ENCODE peak calls at places on chromosomes 13 and 19, in five cellular contexts. L is CD4-positive, alpha-beta T cell; N is activated effector memory CD4-positive, alpha-beta T cell treated with Interleukin-2 at 50 U/mL for 16 hours; T is amniotic stem cell; H is psoas muscle. P is an unnamed sample.

GRCh38 chr19:10412257-10412977 is 7.9 kb upstream of the PDE4A start:
- DNase-seq in L (no peak), N (no peak), T (no peak), H (no peak), P (no peak)

GRCh38 chr13:111315347-111315995 is 5.0 kb upstream of the TEX29 start:
- DNase-seq in L (no peak), N (no peak), T (no peak), H (no peak), P (no peak)

GRCh38 chr19:3944018-3944721 is 11.3 kb downstream of the NMRK2 start:
- DNase-seq in L (no peak), N (no peak), T (no peak), H (no peak), P (no peak)

GRCh38 chr13:20495087-20496023 is 30.3 kb downstream of the CRYL1 start:
- DNase-seq in L (peak; percentile 31), N (peak; percentile 7), T (no peak), H (no peak), P (peak; percentile 68)

GRCh38 chr19:46635920-46636761 is at the start of gene GNG8:
- DNase-seq in L (peak; percentile 39), N (no peak), T (no peak), H (no peak), P (no peak)

GRCh38 chr13:25347156-25347555 is 24.6 kb upstream of the ATP8A2 start:
- DNase-seq in L (no peak), N (no peak), T (no peak), H (no peak), P (no peak)

GRCh38 chr13:40452038-40452666 is 214.3 kb downstream of the FOXO1 start:
- DNase-seq in L (no peak), N (no peak), T (no peak), H (no peak), P (no peak)

GRCh38 chr19:41993612-41994483 is at the start of gene ATP1A3:
- DNase-seq in L (peak; percentile 60), N (peak; percentile 48), T (no peak), H (no peak), P (peak; percentile 40)

GRCh38 chr13:21395953-21396352 is 63.1 kb downstream of the ZDHHC20 start:
- DNase-seq in L (peak; percentile 18), N (no peak), T (no peak), H (no peak), P (no peak)

GRCh38 chr13:53351040-53351439 is 322.4 kb downstream of the OLFM4 start:
- DNase-seq in L (no peak), N (no peak), T (no peak), H (no peak), P (no peak)

GRCh38 chr19:32191921-32192320 is 153.5 kb upstream of the ZNF507 start:
- DNase-seq in L (no peak), N (no peak), T (no peak), H (no peak), P (no peak)

GRCh38 chr19:38434549-38435051 is 1.1 kb downstream of the RYR1 start:
- DNase-seq in L (no peak), N (no peak), T (no peak), H (peak; percentile 95), P (no peak)

GRCh38 chr13:33509642-33510229 is 224.2 kb upstream of the STARD13 start:
- DNase-seq in L (no peak), N (no peak), T (no peak), H (no peak), P (peak; percentile 56)

GRCh38 chr13:48151343-48151742 is 56.4 kb upstream of the MED4 start:
- DNase-seq in L (no peak), N (no peak), T (no peak), H (no peak), P (no peak)